ENCODE peak calls at places on chromosomes 13 and 19, in four cellular contexts. One of them, this sample, is unnamed.

GRCh38 chr13:23436680-23437079 is 3.2 kb upstream of the SACS start:
- DNase-seq in AG09319: no peak
- DNase-seq in A549: no peak
- DNase-seq in CD8-positive, alpha-beta T cell: no peak
- DNase-seq in this sample: no peak

GRCh38 chr19:12126707-12127106 is 13.4 kb downstream of the ZNF20 start:
- DNase-seq in AG09319: no peak
- DNase-seq in A549: no peak
- DNase-seq in CD8-positive, alpha-beta T cell: no peak
- DNase-seq in this sample: no peak

GRCh38 chr13:43195551-43195950 is 172.2 kb downstream of the DNAJC15 start:
- DNase-seq in AG09319: no peak
- DNase-seq in A549: no peak
- DNase-seq in CD8-positive, alpha-beta T cell: no peak
- DNase-seq in this sample: no peak

GRCh38 chr13:51500687-51501086 is 47.9 kb upstream of the INTS6 start:
- DNase-seq in AG09319: no peak
- DNase-seq in A549: no peak
- DNase-seq in CD8-positive, alpha-beta T cell: no peak
- DNase-seq in this sample: no peak

GRCh38 chr19:45826934-45827333 is 11.8 kb upstream of the RSPH6A start:
- DNase-seq in AG09319: no peak
- DNase-seq in A549: no peak
- DNase-seq in CD8-positive, alpha-beta T cell: no peak
- DNase-seq in this sample: no peak

GRCh38 chr13:66461021-66461420 is 769.1 kb downstream of the PCDH9 start:
- DNase-seq in AG09319: no peak
- DNase-seq in A549: no peak
- DNase-seq in CD8-positive, alpha-beta T cell: no peak
- DNase-seq in this sample: no peak

GRCh38 chr13:79548886-79549285 is 67.9 kb downstream of the NDFIP2 start:
- DNase-seq in AG09319: no peak
- DNase-seq in A549: peak
- DNase-seq in CD8-positive, alpha-beta T cell: no peak
- DNase-seq in this sample: no peak

GRCh38 chr13:50033696-50034095 is 18.5 kb downstream of the KCNRG start:
- DNase-seq in AG09319: no peak
- DNase-seq in A549: no peak
- DNase-seq in CD8-positive, alpha-beta T cell: no peak
- DNase-seq in this sample: no peak

GRCh38 chr13:100721885-100722512 is 47.4 kb upstream of the TMTC4 start:
- DNase-seq in AG09319: peak
- DNase-seq in A549: peak
- DNase-seq in CD8-positive, alpha-beta T cell: peak
- DNase-seq in this sample: peak

GRCh38 chr13:56015919-56016318 is 1124.8 kb upstream of the PRR20A start:
- DNase-seq in AG09319: no peak
- DNase-seq in A549: no peak
- DNase-seq in CD8-positive, alpha-beta T cell: no peak
- DNase-seq in this sample: no peak

GRCh38 chr13:41546372-41547252 is 89.3 kb downstream of the RGCC start:
- DNase-seq in AG09319: no peak
- DNase-seq in A549: no peak
- DNase-seq in CD8-positive, alpha-beta T cell: no peak
- DNase-seq in this sample: no peak

GRCh38 chr19:29861575-29861974 is 49.8 kb downstream of the CCNE1 start:
- DNase-seq in AG09319: no peak
- DNase-seq in A549: no peak
- DNase-seq in CD8-positive, alpha-beta T cell: no peak
- DNase-seq in this sample: no peak

GRCh38 chr13:104460553-104460952 is 1394.3 kb upstream of the SLC10A2 start:
- DNase-seq in AG09319: no peak
- DNase-seq in A549: no peak
- DNase-seq in CD8-positive, alpha-beta T cell: no peak
- DNase-seq in this sample: no peak

GRCh38 chr19:14370169-14370998 is 10.9 kb upstream of the ADGRE5 start:
- DNase-seq in AG09319: no peak
- DNase-seq in A549: no peak
- DNase-seq in CD8-positive, alpha-beta T cell: no peak
- DNase-seq in this sample: peak

GRCh38 chr13:78298657-78299056 is 304.7 kb downstream of the POU4F1 start:
- DNase-seq in AG09319: no peak
- DNase-seq in A549: no peak
- DNase-seq in CD8-positive, alpha-beta T cell: no peak
- DNase-seq in this sample: no peak

GRCh38 chr13:103178986-103179695 is 112.9 kb upstream of the SLC10A2 start:
- DNase-seq in AG09319: no peak
- DNase-seq in A549: no peak
- DNase-seq in CD8-positive, alpha-beta T cell: no peak
- DNase-seq in this sample: no peak

GRCh38 chr19:19259741-19260140 is 13.4 kb downstream of the TM6SF2 start:
- DNase-seq in AG09319: no peak
- DNase-seq in A549: peak
- DNase-seq in CD8-positive, alpha-beta T cell: no peak
- DNase-seq in this sample: no peak

GRCh38 chr13:46666727-46667456 is 113.9 kb downstream of the LRCH1 start:
- DNase-seq in AG09319: no peak
- DNase-seq in A549: no peak
- DNase-seq in CD8-positive, alpha-beta T cell: no peak
- DNase-seq in this sample: no peak

GRCh38 chr13:33787051-33787591 is 30.8 kb upstream of the RFC3 start:
- DNase-seq in AG09319: no peak
- DNase-seq in A549: no peak
- DNase-seq in CD8-positive, alpha-beta T cell: no peak
- DNase-seq in this sample: peak

GRCh38 chr19:42388851-42389489 is 1.1 kb downstream of the CNFN start:
- DNase-seq in AG09319: no peak
- DNase-seq in A549: no peak
- DNase-seq in CD8-positive, alpha-beta T cell: no peak
- DNase-seq in this sample: no peak

GRCh38 chr19:10402441-10403038 is 802 bp downstream of the CDC37 start:
- DNase-seq in AG09319: no peak
- DNase-seq in A549: no peak
- DNase-seq in CD8-positive, alpha-beta T cell: no peak
- DNase-seq in this sample: no peak

GRCh38 chr13:28043224-28043623 is 54.7 kb upstream of the URAD start:
- DNase-seq in AG09319: no peak
- DNase-seq in A549: no peak
- DNase-seq in CD8-positive, alpha-beta T cell: no peak
- DNase-seq in this sample: no peak

GRCh38 chr19:44822670-44823372 is 13.9 kb downstream of the BCAM start:
- DNase-seq in AG09319: no peak
- DNase-seq in A549: no peak
- DNase-seq in CD8-positive, alpha-beta T cell: no peak
- DNase-seq in this sample: no peak

GRCh38 chr19:48635263-48635965 is 1.8 kb downstream of the DBP start:
- DNase-seq in AG09319: no peak
- DNase-seq in A549: peak
- DNase-seq in CD8-positive, alpha-beta T cell: peak
- DNase-seq in this sample: peak

GRCh38 chr19:575527-576506 is 3.4 kb downstream of the BSG start:
- DNase-seq in AG09319: no peak
- DNase-seq in A549: no peak
- DNase-seq in CD8-positive, alpha-beta T cell: no peak
- DNase-seq in this sample: no peak

GRCh38 chr19:576768-577438 is 4.5 kb downstream of the BSG start:
- DNase-seq in AG09319: no peak
- DNase-seq in A549: no peak
- DNase-seq in CD8-positive, alpha-beta T cell: no peak
- DNase-seq in this sample: no peak

GRCh38 chr19:579111-579841 is 6.9 kb downstream of the BSG start:
- DNase-seq in AG09319: no peak
- DNase-seq in A549: no peak
- DNase-seq in CD8-positive, alpha-beta T cell: no peak
- DNase-seq in this sample: no peak

GRCh38 chr19:579842-580155 is 7.4 kb downstream of the BSG start:
- DNase-seq in AG09319: no peak
- DNase-seq in A549: no peak
- DNase-seq in CD8-positive, alpha-beta T cell: no peak
- DNase-seq in this sample: no peak

DNA sequence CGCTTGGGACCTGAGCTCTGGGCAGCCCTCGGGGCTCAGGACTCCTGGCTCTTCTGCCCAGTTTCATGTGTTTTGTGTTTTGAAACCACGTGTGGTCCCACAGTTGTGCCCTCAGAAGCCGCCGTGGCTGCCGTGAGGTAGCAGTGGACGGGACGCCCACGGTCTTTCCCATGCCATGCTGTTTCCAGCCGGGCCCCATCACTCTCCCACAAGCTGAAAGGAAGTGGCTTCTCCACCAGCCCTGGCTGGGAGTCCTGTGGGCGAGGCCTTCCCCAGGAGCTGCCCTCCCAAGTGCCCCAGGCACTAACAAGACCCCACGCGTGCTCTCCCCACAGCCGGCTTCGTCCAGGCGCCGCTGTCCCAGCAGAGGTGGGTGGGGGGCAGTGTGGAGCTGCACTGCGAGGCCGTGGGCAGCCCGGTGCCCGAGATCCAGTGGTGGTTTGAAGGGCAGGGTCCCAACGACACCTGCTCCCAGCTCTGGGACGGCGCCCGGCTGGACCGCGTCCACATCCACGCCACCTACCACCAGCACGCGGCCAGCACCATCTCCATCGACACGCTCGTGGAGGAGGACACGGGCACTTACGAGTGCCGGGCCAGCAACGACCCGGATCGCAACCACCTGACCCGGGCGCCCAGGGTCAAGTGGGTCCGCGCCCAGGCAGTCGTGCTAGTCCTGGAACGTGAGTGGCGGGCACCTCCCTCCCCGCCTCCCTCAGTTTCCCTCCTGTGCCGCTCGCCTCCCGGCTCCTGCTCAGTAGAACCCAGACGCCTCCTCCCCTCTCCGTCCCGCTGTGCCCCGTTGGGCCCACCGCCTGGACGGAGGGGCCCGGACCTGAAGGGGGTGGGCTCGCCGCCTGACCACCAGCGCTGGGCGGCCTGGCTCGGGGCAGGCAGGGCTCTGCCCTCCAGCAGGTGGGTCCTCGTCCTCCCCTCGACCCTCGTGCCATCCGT is 5.3 kb downstream of the BSG start:
- DNase-seq in AG09319: no peak
- DNase-seq in A549: no peak
- DNase-seq in CD8-positive, alpha-beta T cell: no peak
- DNase-seq in this sample: no peak
- TF ChIP-seq CTCF in AG09319: no peak
- TF ChIP-seq CTCF in A549: no peak
- TF ChIP-seq CTCF in CD8-positive, alpha-beta T cell: no peak
- TF ChIP-seq CTCF in this sample: no peak

GRCh38 chr19:3783660-3784584 is 2.3 kb downstream of the MATK start:
- DNase-seq in AG09319: no peak
- DNase-seq in A549: peak
- DNase-seq in CD8-positive, alpha-beta T cell: no peak
- DNase-seq in this sample: no peak
- TF ChIP-seq CTCF in AG09319: no peak
- TF ChIP-seq CTCF in A549: no peak
- TF ChIP-seq CTCF in CD8-positive, alpha-beta T cell: peak
- TF ChIP-seq CTCF in this sample: peak

DNA sequence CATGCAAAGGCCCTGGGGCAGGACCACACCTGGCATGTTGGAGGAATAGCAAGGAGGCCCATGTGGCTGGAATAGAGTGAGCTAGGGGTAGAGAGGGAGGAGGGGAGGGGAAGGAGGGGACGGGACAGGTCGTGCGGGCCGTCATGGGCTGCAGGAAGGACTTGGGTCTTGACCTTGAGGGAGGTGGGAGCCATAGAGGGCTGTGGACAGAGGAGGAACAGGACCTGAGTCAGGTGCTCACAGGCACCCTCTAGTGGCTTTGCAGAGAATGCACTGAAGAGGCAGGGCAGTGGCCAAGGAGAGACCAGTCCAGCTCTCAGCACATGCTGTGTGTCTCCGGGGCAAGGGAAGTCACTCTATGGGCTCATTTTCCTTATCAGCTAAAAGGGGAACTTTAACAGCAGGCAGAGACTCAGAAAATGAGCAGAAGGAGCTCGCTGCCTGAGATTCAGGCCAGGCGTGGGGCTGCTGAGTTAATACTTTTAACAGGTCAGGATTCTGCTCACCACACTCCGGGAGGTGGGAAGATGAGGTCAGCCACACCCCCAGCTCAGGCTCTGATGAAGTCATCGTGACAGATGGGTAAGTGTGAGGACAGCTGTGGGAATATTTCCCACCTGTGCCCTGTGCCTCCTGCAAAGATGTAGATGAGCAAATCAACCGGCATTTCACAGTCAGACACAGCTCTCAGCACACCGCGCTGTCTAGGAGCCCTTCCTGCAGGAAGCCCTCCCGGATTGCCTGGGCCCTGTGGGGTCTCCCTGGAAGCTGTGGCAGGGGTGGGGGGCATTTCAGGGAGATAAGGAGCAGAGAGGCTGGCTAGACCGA is 6.0 kb upstream of the TNFAIP8L1 start:
- DNase-seq in AG09319: no peak
- DNase-seq in A549: peak
- DNase-seq in CD8-positive, alpha-beta T cell: no peak
- DNase-seq in this sample: peak
- TF ChIP-seq CTCF in AG09319: peak
- TF ChIP-seq CTCF in A549: peak
- TF ChIP-seq CTCF in CD8-positive, alpha-beta T cell: peak
- TF ChIP-seq CTCF in this sample: peak

GRCh38 chr19:47322048-47322447 is 9.9 kb upstream of the C5AR2 start:
- DNase-seq in AG09319: no peak
- DNase-seq in A549: no peak
- DNase-seq in CD8-positive, alpha-beta T cell: no peak
- DNase-seq in this sample: no peak

GRCh38 chr19:47321582-47321981 is 10.4 kb upstream of the C5AR2 start:
- DNase-seq in AG09319: no peak
- DNase-seq in A549: no peak
- DNase-seq in CD8-positive, alpha-beta T cell: no peak
- DNase-seq in this sample: no peak

GRCh38 chr19:47324502-47324901 is 7.5 kb upstream of the C5AR2 start:
- DNase-seq in AG09319: no peak
- DNase-seq in A549: no peak
- DNase-seq in CD8-positive, alpha-beta T cell: no peak
- DNase-seq in this sample: no peak

GRCh38 chr19:47319923-47320871 is 10.5 kb downstream of the C5AR1 start:
- DNase-seq in AG09319: no peak
- DNase-seq in A549: no peak
- DNase-seq in CD8-positive, alpha-beta T cell: no peak
- DNase-seq in this sample: no peak

DNA sequence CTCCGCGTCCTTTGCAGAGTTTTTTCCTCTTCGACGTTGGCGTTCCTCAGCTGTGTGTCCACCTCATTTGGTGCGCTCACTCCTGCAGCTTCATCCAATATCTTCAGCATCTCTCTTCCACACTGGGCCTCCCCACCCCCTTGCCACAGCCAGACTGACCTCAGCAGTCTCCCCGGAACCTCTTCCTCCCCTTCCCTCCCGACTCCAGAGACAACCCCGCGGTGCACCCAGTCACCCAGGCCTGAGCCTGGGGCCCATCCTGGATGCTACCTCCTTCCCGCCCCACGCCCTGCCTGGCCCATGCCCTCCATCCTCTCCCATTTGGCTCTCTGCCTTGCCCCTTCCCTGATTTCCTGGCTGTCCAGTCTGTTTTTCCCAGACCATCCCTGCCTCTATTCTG is 8.1 kb upstream of the C5AR2 start:
- DNase-seq in AG09319: no peak
- DNase-seq in A549: no peak
- DNase-seq in CD8-positive, alpha-beta T cell: no peak
- DNase-seq in this sample: no peak
- TF ChIP-seq CTCF in AG09319: no peak
- TF ChIP-seq CTCF in A549: no peak
- TF ChIP-seq CTCF in CD8-positive, alpha-beta T cell: no peak
- TF ChIP-seq CTCF in this sample: no peak